ENCODE peak calls at places on chromosomes 3 and 15, in ten cellular contexts. E, J, R, Y, M, N, Z, P, U and O are unnamed samples.

GRCh38 chr15:40721716-40722115 is 26.7 kb downstream of the RAD51 start:
- DNase-seq in R (no peak), J (no peak), P (no peak), Z (no peak), M (no peak), N (no peak), Y (no peak), E (no peak), U (no peak), O (no peak)

GRCh38 chr15:50112488-50113186 is 6.4 kb downstream of the ATP8B4 start:
- DNase-seq in Y (no peak), Z (no peak), R (no peak), J (no peak), P (no peak), U (no peak), M (no peak), E (no peak), N (no peak), O (no peak)

GRCh38 chr15:61115679-61116078 is 113.4 kb downstream of the RORA start:
- DNase-seq in U (no peak), E (no peak), Z (peak; percentile 79), M (no peak), Y (no peak), N (no peak), P (no peak), R (no peak), J (no peak), O (no peak)

GRCh38 chr15:34349769-34350168 is 6.7 kb downstream of the NUTM1 start:
- DNase-seq in M (no peak), R (no peak), Z (no peak), Y (no peak), E (no peak), N (no peak), U (no peak), J (no peak), P (no peak), O (no peak)

GRCh38 chr15:85718271-85718971 is 76.3 kb downstream of the KLHL25 start:
- DNase-seq in U (no peak), R (peak; percentile 86), M (no peak), N (no peak), Y (no peak), E (no peak), J (no peak), Z (no peak), P (no peak), O (no peak)

GRCh38 chr15:67579164-67579563 is 36.7 kb downstream of the MAP2K5 start:
- DNase-seq in U (no peak), Z (no peak), R (no peak), P (no peak), J (no peak), E (no peak), N (no peak), Y (no peak), M (no peak), O (no peak)

GRCh38 chr3:78506581-78507195 is 1261.1 kb downstream of the ROBO1 start:
- DNase-seq in J (peak; percentile 12), R (no peak), M (no peak), N (no peak), Z (no peak), U (no peak), Y (peak; percentile 22), P (peak; percentile 57), E (no peak), O (peak; percentile 29)

GRCh38 chr15:74613089-74613952 is 2.3 kb upstream of the CLK3 start:
- DNase-seq in P (peak; percentile 78), M (no peak), R (no peak), N (no peak), E (no peak), Z (peak; percentile 49), J (peak; percentile 43), U (no peak), Y (no peak), O (no peak)

GRCh38 chr15:60585743-60586708 is 107.1 kb upstream of the ICE2 start:
- DNase-seq in M (peak; percentile 58), J (peak; percentile 75), E (peak; percentile 52), Z (peak; percentile 89), U (no peak), Y (peak; percentile 82), P (peak; percentile 75), R (peak; percentile 82), N (peak; percentile 18), O (peak; percentile 43)

GRCh38 chr3:119918992-119919933 is 137.4 kb downstream of the NR1I2 start:
- DNase-seq in Z (peak; percentile 8), E (no peak), U (no peak), M (no peak), N (no peak), J (no peak), Y (peak; percentile 12), P (no peak), R (no peak), O (no peak)